ENCODE peak calls at places on chromosomes 3 and 15, in eight cellular contexts. A is activated T-cell treated with anti-CD3 and anti-CD28 coated beads for 48 hours, J is thoracic aorta, I is AG10803, W is MM.1S, D is endothelial cell, G is SK-MEL-5, Z is posterior cingulate gyrus. L is an unnamed sample.

GRCh38 chr3:127034195-127034989 is 51.5 kb downstream of the PLXNA1 start:
- DNase-seq in Z (no peak), J (no peak), D (no peak), A (no peak), W (no peak), G (no peak), I (no peak), L (no peak)

GRCh38 chr15:80274554-80274953 is 22.5 kb upstream of the CTXND1 start:
- DNase-seq in I (no peak), A (no peak), D (no peak), Z (no peak), G (no peak), J (no peak), W (no peak), L (no peak)

GRCh38 chr3:104673981-104674380 is 692.7 kb upstream of the ALCAM start:
- DNase-seq in G (peak; percentile 11), A (no peak), W (no peak), J (no peak), I (no peak), D (no peak), Z (no peak), L (no peak)

GRCh38 chr15:31488437-31489204 is 162.0 kb downstream of the KLF13 start:
- DNase-seq in G (peak; percentile 85), W (peak; percentile 72), A (no peak), I (peak; percentile 90), Z (no peak), D (peak; percentile 48), J (peak; percentile 42), L (peak; percentile 29)

GRCh38 chr3:48232232-48232631 is 8.7 kb upstream of the ZNF589 start:
- DNase-seq in W (no peak), J (no peak), A (no peak), Z (no peak), I (no peak), G (no peak), D (no peak), L (no peak)

GRCh38 chr3:30643763-30644462 is 37.5 kb downstream of the TGFBR2 start:
- DNase-seq in W (no peak), I (no peak), J (no peak), Z (no peak), A (peak; percentile 44), D (no peak), G (no peak), L (no peak)

GRCh38 chr15:76398301-76398700 is 61.7 kb downstream of the ISL2 start:
- DNase-seq in J (no peak), I (no peak), W (no peak), G (no peak), A (no peak), Z (no peak), D (no peak), L (no peak)

GRCh38 chr3:129794319-129795201 is 99.0 kb downstream of the TMCC1 start:
- DNase-seq in J (no peak), Z (no peak), A (peak; percentile 1), W (no peak), D (peak; percentile 42), G (no peak), I (no peak), L (peak; percentile 3)

GRCh38 chr15:63089260-63090043 is 32.2 kb upstream of the LACTB start:
- DNase-seq in Z (no peak), D (peak; percentile 12), J (no peak), W (no peak), I (peak; percentile 98), A (no peak), G (peak; percentile 61), L (no peak)

GRCh38 chr3:116849261-116849688 is 139.7 kb downstream of the TUSC7 start:
- DNase-seq in A (no peak), G (no peak), I (no peak), Z (no peak), D (no peak), W (no peak), J (no peak), L (no peak)

GRCh38 chr3:182732232-182733015 is 60.9 kb upstream of the ATP11B start:
- DNase-seq in D (no peak), J (no peak), I (no peak), A (no peak), G (no peak), W (no peak), Z (no peak), L (no peak)

GRCh38 chr15:62163847-62164499 is 1.1 kb downstream of the C2CD4B start:
- DNase-seq in Z (no peak), I (no peak), A (no peak), G (no peak), W (no peak), D (peak; percentile 44), J (no peak), L (no peak)

GRCh38 chr3:142875583-142876207 is 13.2 kb downstream of the PCOLCE2 start:
- DNase-seq in I (no peak), D (no peak), A (no peak), Z (no peak), W (no peak), J (no peak), G (no peak), L (no peak)

GRCh38 chr15:27235161-27235560 is 264.2 kb downstream of the GABRG3 start:
- DNase-seq in A (no peak), D (no peak), G (no peak), W (no peak), J (no peak), Z (no peak), I (no peak), L (no peak)

GRCh38 chr3:190357468-190357867 is 30.5 kb upstream of the CLDN16 start:
- DNase-seq in I (no peak), J (no peak), W (no peak), D (no peak), A (no peak), G (no peak), Z (no peak), L (no peak)

GRCh38 chr3:170536712-170537111 is 49.2 kb downstream of the SLC7A14 start:
- DNase-seq in Z (no peak), W (no peak), D (no peak), G (no peak), A (no peak), J (no peak), I (no peak), L (no peak)

GRCh38 chr3:139558351-139559170 is 19.0 kb upstream of the RBP1 start:
- DNase-seq in J (no peak), A (no peak), D (no peak), G (no peak), Z (no peak), I (no peak), W (no peak), L (no peak)

GRCh38 chr3:81643721-81644120 is 117.7 kb downstream of the GBE1 start:
- DNase-seq in A (no peak), D (peak; percentile 11), W (no peak), I (peak; percentile 16), G (peak; percentile 46), J (no peak), Z (no peak), L (no peak)

GRCh38 chr15:45664451-45664850 is 29.6 kb downstream of the SQOR start:
- DNase-seq in Z (no peak), D (no peak), I (peak; percentile 73), A (no peak), W (no peak), G (peak; percentile 20), J (no peak), L (no peak)

GRCh38 chr15:57327985-57328471 is 48.3 kb upstream of the CGNL1 start:
- DNase-seq in A (no peak), D (no peak), Z (no peak), W (no peak), G (no peak), J (no peak), I (peak; percentile 87), L (peak; percentile 39)

GRCh38 chr3:71226565-71227281 is 356.8 kb downstream of the FOXP1 start:
- DNase-seq in G (no peak), I (peak; percentile 24), Z (no peak), W (no peak), D (no peak), A (peak; percentile 87), J (no peak), L (peak; percentile 28)

GRCh38 chr3:15452961-15453360 is 25.6 kb downstream of the EAF1 start:
- DNase-seq in D (no peak), Z (no peak), G (no peak), A (no peak), J (no peak), I (no peak), W (no peak), L (peak; percentile 31)

GRCh38 chr3:146747051-146747450 is 141.9 kb upstream of the PLSCR5 start:
- DNase-seq in G (no peak), I (no peak), D (no peak), A (no peak), J (no peak), Z (no peak), W (no peak), L (no peak)

GRCh38 chr3:162437480-162437879 is 940.9 kb downstream of the OTOL1 start:
- DNase-seq in J (no peak), W (no peak), I (peak; percentile 30), A (no peak), Z (no peak), D (no peak), G (no peak), L (no peak)

GRCh38 chr15:47293763-47294162 is 423.5 kb upstream of the SEMA6D start:
- DNase-seq in D (no peak), J (no peak), A (no peak), Z (no peak), G (no peak), W (no peak), I (peak; percentile 92), L (peak; percentile 57)

L was measured in gastrocnemius medialis.